ENCODE peak calls at places on chromosome 19, in four cellular contexts. One of them, this sample, is unnamed.

GRCh38 chr19:46355234-46355990 is 8.5 kb downstream of the PPP5C start:
- DNase-seq in ovary: no peak
- DNase-seq in upper lobe of left lung: no peak
- DNase-seq in AG09309: no peak
- DNase-seq in this sample: no peak

GRCh38 chr19:17513801-17514200 is 2.4 kb downstream of the PGLS start:
- DNase-seq in ovary: no peak
- DNase-seq in upper lobe of left lung: no peak
- DNase-seq in AG09309: no peak
- DNase-seq in this sample: no peak

GRCh38 chr19:48702701-48703100 is 6.9 kb downstream of the FUT2 start:
- DNase-seq in AG09309: no peak
- DNase-seq in ovary: no peak
- DNase-seq in upper lobe of left lung: peak
- DNase-seq in this sample: no peak

GRCh38 chr19:49436381-49437017 is 4.8 kb downstream of the SLC17A7 start:
- DNase-seq in upper lobe of left lung: peak
- DNase-seq in ovary: no peak
- DNase-seq in AG09309: no peak
- DNase-seq in this sample: no peak

GRCh38 chr19:33394006-33394722 is 20.7 kb downstream of the CEBPG start:
- DNase-seq in upper lobe of left lung: peak
- DNase-seq in ovary: peak
- DNase-seq in AG09309: peak
- DNase-seq in this sample: peak

GRCh38 chr19:33306191-33306590 is 3.9 kb upstream of the CEBPA start:
- DNase-seq in AG09309: no peak
- DNase-seq in upper lobe of left lung: no peak
- DNase-seq in ovary: no peak
- DNase-seq in this sample: peak

GRCh38 chr19:18168673-18169381 is 4.8 kb upstream of the IFI30 start:
- DNase-seq in upper lobe of left lung: peak
- DNase-seq in AG09309: no peak
- DNase-seq in ovary: peak
- DNase-seq in this sample: no peak

GRCh38 chr19:57620673-57621348 is 6.8 kb downstream of the ZNF134 start:
- DNase-seq in ovary: no peak
- DNase-seq in AG09309: no peak
- DNase-seq in upper lobe of left lung: no peak
- DNase-seq in this sample: no peak

GRCh38 chr19:52689804-52690394 is 44.9 kb downstream of the ZNF611 start:
- DNase-seq in upper lobe of left lung: peak
- DNase-seq in AG09309: no peak
- DNase-seq in ovary: peak
- DNase-seq in this sample: peak

GRCh38 chr19:18417250-18418033 is 1.8 kb upstream of the SSBP4 start:
- DNase-seq in ovary: peak
- DNase-seq in upper lobe of left lung: peak
- DNase-seq in AG09309: no peak
- DNase-seq in this sample: peak

GRCh38 chr19:556611-557382 is 12.9 kb downstream of the GZMM start:
- DNase-seq in upper lobe of left lung: no peak
- DNase-seq in ovary: no peak
- DNase-seq in AG09309: no peak
- DNase-seq in this sample: no peak

GRCh38 chr19:31715249-31715944 is 366.2 kb upstream of the TSHZ3 start:
- DNase-seq in AG09309: no peak
- DNase-seq in upper lobe of left lung: peak
- DNase-seq in ovary: peak
- DNase-seq in this sample: no peak

GRCh38 chr19:47707135-47707925 is 5.9 kb upstream of the EHD2 start:
- DNase-seq in upper lobe of left lung: no peak
- DNase-seq in ovary: peak
- DNase-seq in AG09309: no peak
- DNase-seq in this sample: no peak

GRCh38 chr19:29806098-29806866 is 5.5 kb upstream of the CCNE1 start:
- DNase-seq in AG09309: no peak
- DNase-seq in upper lobe of left lung: no peak
- DNase-seq in ovary: peak
- DNase-seq in this sample: no peak

GRCh38 chr19:48061401-48062344 is 17.8 kb upstream of the CABP5 start:
- DNase-seq in ovary: no peak
- DNase-seq in AG09309: no peak
- DNase-seq in upper lobe of left lung: peak
- DNase-seq in this sample: no peak

GRCh38 chr19:12668937-12669271 is 2.3 kb downstream of the WDR83 start:
- DNase-seq in upper lobe of left lung: no peak
- DNase-seq in AG09309: no peak
- DNase-seq in ovary: peak
- DNase-seq in this sample: no peak

GRCh38 chr19:53936035-53936434 is 26.7 kb upstream of the CACNG8 start:
- DNase-seq in AG09309: no peak
- DNase-seq in upper lobe of left lung: no peak
- DNase-seq in ovary: no peak
- DNase-seq in this sample: no peak

GRCh38 chr19:42497492-42498226 is 30.6 kb downstream of the CEACAM1 start:
- DNase-seq in upper lobe of left lung: no peak
- DNase-seq in AG09309: no peak
- DNase-seq in ovary: no peak
- DNase-seq in this sample: no peak

GRCh38 chr19:14433454-14434156 is 499 bp downstream of the PKN1 start:
- DNase-seq in AG09309: no peak
- DNase-seq in ovary: peak
- DNase-seq in upper lobe of left lung: peak
- DNase-seq in this sample: no peak

GRCh38 chr19:49071860-49072547 is 495 bp downstream of the KCNA7 start:
- DNase-seq in AG09309: no peak
- DNase-seq in upper lobe of left lung: peak
- DNase-seq in ovary: no peak
- DNase-seq in this sample: no peak

GRCh38 chr19:39845621-39846175 is 481 bp downstream of the FBL start:
- DNase-seq in AG09309: no peak
- DNase-seq in upper lobe of left lung: peak
- DNase-seq in ovary: peak
- DNase-seq in this sample: peak
- TF ChIP-seq CTCF in AG09309: no peak
- TF ChIP-seq CTCF in upper lobe of left lung: no peak
- TF ChIP-seq CTCF in ovary: no peak
- TF ChIP-seq CTCF in this sample: peak

DNA sequence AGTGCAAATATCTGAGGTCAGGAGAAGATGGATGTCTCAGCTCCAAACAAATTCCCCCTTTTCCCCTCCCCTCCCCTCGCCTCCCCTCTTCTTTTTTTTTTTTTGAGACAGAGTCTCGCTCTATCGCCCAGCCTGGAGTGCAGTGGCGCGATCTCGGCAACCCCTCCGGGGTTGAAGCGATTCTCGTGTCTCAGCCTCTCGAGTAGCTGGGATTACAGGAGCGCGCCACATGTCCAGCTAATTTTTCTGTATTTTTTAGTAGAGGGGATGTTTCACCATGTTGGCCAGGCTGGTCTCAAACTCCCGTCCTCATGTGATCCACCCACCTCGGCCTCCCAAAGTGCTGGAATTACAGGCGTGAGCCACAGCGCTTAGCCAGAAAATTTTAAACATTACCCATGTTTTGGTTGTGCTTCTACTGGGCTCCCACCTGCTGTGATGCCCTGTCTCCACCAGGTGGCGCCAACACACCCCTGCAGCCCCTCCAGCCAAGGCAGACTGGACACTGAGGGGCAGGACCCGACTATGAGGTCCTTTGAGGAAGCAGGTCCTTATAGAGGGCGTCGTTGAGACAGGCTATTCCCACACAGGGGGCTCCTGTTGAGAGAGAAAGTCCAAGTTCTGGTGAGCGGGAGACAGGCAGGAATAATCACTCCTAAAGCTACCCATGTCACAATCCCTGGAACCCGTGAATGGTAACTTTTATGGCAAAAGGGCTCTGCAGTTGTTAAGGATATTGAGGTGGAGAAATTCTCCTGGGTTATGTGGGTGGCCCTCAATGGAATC is 6.3 kb downstream of the ERICH4 start:
- DNase-seq in upper lobe of left lung: peak
- DNase-seq in ovary: peak
- DNase-seq in AG09309: no peak
- DNase-seq in this sample: no peak
- H3K4me3 ChIP-seq in upper lobe of left lung: peak
- H3K4me3 ChIP-seq in ovary: no peak
- H3K4me3 ChIP-seq in AG09309: peak
- H3K4me3 ChIP-seq in this sample: no peak

GRCh38 chr19:43612374-43612773 is 486 bp downstream of the SRRM5 start:
- DNase-seq in upper lobe of left lung: no peak
- DNase-seq in ovary: no peak
- DNase-seq in AG09309: no peak
- DNase-seq in this sample: no peak
- TF ChIP-seq CTCF in upper lobe of left lung: no peak
- TF ChIP-seq CTCF in ovary: no peak
- TF ChIP-seq CTCF in AG09309: no peak
- TF ChIP-seq CTCF in this sample: no peak

DNA sequence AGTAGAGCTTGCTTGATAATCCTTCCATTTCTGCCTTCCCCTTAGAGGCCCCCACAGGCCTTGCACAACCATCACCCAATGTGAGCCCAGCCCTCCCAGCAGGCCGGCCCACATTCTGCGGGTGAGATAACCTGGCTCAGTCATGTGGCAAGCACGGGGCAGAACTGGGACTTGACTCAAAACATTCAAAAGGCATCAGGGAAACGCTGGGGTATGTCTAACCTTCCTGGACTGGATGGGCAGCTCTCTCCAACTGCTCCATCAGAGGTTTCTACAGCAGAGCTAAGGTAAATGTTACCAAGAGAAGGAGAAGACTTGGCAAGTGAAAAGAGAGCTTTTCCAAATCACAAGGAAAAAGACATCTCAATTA is 24.8 kb downstream of the EPS15L1 start:
- DNase-seq in AG09309: peak
- DNase-seq in ovary: peak
- DNase-seq in upper lobe of left lung: no peak
- DNase-seq in this sample: no peak
- H3K4me3 ChIP-seq in AG09309: no peak
- H3K4me3 ChIP-seq in ovary: no peak
- H3K4me3 ChIP-seq in upper lobe of left lung: no peak
- H3K4me3 ChIP-seq in this sample: no peak

GRCh38 chr19:2252481-2253105 is 3.5 kb downstream of the AMH start:
- DNase-seq in ovary: no peak
- DNase-seq in AG09309: no peak
- DNase-seq in upper lobe of left lung: peak
- DNase-seq in this sample: no peak

GRCh38 chr19:2255112-2255845 is 938 bp downstream of the JSRP1 start:
- DNase-seq in AG09309: no peak
- DNase-seq in upper lobe of left lung: peak
- DNase-seq in ovary: no peak
- DNase-seq in this sample: peak

GRCh38 chr19:2253106-2254051 is 2.8 kb downstream of the JSRP1 start:
- DNase-seq in upper lobe of left lung: peak
- DNase-seq in ovary: no peak
- DNase-seq in AG09309: no peak
- DNase-seq in this sample: peak

GRCh38 chr19:2255982-2256685 is at the start of gene JSRP1:
- DNase-seq in ovary: no peak
- DNase-seq in upper lobe of left lung: peak
- DNase-seq in AG09309: no peak
- DNase-seq in this sample: peak

DNA sequence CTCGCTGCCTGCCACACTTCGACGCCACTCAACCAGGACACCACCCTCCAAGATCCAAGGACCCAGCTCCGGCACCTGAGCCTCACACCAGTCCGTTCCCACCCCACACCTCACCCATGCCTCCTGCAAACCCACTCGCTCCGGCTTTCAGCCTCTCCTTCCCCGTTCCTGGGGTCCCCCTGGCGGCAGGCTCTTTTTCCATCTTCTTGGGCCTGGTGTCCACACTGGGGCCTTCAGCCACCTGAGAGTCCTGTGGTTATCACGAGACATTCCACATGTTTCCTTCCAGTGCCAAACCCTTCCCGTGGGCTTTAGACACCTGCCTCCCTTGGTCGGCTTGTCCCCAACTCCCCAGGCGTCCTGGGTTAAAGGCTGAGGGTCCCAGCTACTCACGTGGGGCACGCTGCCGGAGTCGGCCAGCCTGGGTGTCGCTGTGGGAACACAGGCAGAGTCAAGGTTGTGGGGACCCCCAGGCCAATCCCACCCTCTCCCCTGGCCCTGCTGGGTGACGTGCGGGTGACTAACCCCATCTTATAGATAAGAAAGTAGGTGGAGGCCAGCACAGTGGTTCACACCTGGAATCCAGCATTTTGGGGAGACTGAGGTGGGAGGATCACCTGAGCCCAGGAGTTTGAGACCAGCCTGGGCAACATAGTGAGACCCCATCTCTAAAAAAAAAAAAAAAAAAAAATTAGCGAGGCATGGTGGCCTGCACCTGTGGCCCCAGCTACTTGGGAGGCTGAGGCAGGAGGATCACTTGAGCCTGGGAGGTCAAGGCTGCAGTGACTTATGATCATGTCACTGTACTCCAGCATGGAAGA is 2.0 kb downstream of the JSRP1 start:
- DNase-seq in ovary: peak
- DNase-seq in upper lobe of left lung: no peak
- DNase-seq in AG09309: no peak
- DNase-seq in this sample: peak
- TF ChIP-seq CTCF in ovary: no peak
- TF ChIP-seq CTCF in upper lobe of left lung: no peak
- TF ChIP-seq CTCF in AG09309: peak
- TF ChIP-seq CTCF in this sample: no peak

GRCh38 chr19:6076291-6076665 is 34.0 kb downstream of the RFX2 start:
- DNase-seq in upper lobe of left lung: no peak
- DNase-seq in ovary: no peak
- DNase-seq in AG09309: no peak
- DNase-seq in this sample: no peak

GRCh38 chr19:6073858-6074708 is 36.2 kb downstream of the RFX2 start:
- DNase-seq in upper lobe of left lung: no peak
- DNase-seq in ovary: no peak
- DNase-seq in AG09309: no peak
- DNase-seq in this sample: no peak

GRCh38 chr19:6074709-6075403 is 35.4 kb downstream of the RFX2 start:
- DNase-seq in ovary: no peak
- DNase-seq in AG09309: no peak
- DNase-seq in upper lobe of left lung: no peak
- DNase-seq in this sample: no peak

GRCh38 chr19:6076675-6077463 is 33.4 kb downstream of the RFX2 start:
- DNase-seq in upper lobe of left lung: no peak
- DNase-seq in AG09309: peak
- DNase-seq in ovary: no peak
- DNase-seq in this sample: no peak

GRCh38 chr19:6078068-6078467 is 32.2 kb downstream of the RFX2 start:
- DNase-seq in ovary: no peak
- DNase-seq in upper lobe of left lung: no peak
- DNase-seq in AG09309: no peak
- DNase-seq in this sample: no peak
- H3K4me3 ChIP-seq in ovary: no peak
- H3K4me3 ChIP-seq in upper lobe of left lung: no peak
- H3K4me3 ChIP-seq in AG09309: no peak
- H3K4me3 ChIP-seq in this sample: no peak

GRCh38 chr19:41156207-41156606 is 36.8 kb upstream of the CYP2S1 start:
- DNase-seq in upper lobe of left lung: no peak
- DNase-seq in ovary: no peak
- DNase-seq in AG09309: no peak
- DNase-seq in this sample: no peak
- TF ChIP-seq CTCF in upper lobe of left lung: no peak
- TF ChIP-seq CTCF in ovary: no peak
- TF ChIP-seq CTCF in AG09309: no peak
- TF ChIP-seq CTCF in this sample: no peak

This sample was measured in RWPE2.